ENCODE peak calls at places on chromosomes 2 and 18, in five cellular contexts. Y, K, H, C and O are unnamed samples.

GRCh38 chr2:189155795-189156194 is 23.8 kb downstream of the COL5A2 start:
- DNase-seq in Y (no peak), K (no peak), H (no peak), C (no peak), O (no peak)

GRCh38 chr2:31729442-31730092 is 148.8 kb upstream of the SRD5A2 start:
- DNase-seq in Y (peak), K (peak), H (peak), C (peak), O (peak)

GRCh38 chr2:152445791-152446201 is 110.8 kb downstream of the FMNL2 start:
- DNase-seq in Y (peak), K (peak), H (peak), C (peak), O (peak)

GRCh38 chr18:44826418-44827259 is 146.0 kb downstream of the SETBP1 start:
- DNase-seq in Y (peak), K (peak), H (peak), C (peak), O (peak)

GRCh38 chr2:235688511-235689426 is 194.9 kb downstream of the AGAP1 start:
- DNase-seq in Y (no peak), K (no peak), H (no peak), C (no peak), O (no peak)

GRCh38 chr2:49643149-49643548 is 488.8 kb upstream of the FSHR start:
- DNase-seq in Y (no peak), K (no peak), H (no peak), C (no peak), O (no peak)

GRCh38 chr18:43506935-43507334 is 229.6 kb upstream of the SYT4 start:
- DNase-seq in Y (no peak), K (no peak), H (no peak), C (no peak), O (no peak)

GRCh38 chr2:160630801-160631590 is 137.4 kb upstream of the RBMS1 start:
- DNase-seq in Y (no peak), K (no peak), H (peak), C (peak), O (no peak)

GRCh38 chr2:98088261-98088660 is 1.3 kb downstream of the VWA3B start:
- DNase-seq in Y (no peak), K (no peak), H (no peak), C (no peak), O (no peak)

GRCh38 chr2:33457588-33458247 is 18.7 kb upstream of the RASGRP3 start:
- DNase-seq in Y (no peak), K (peak), H (peak), C (peak), O (peak)

GRCh38 chr2:127664895-127665225 is 10.5 kb downstream of the LIMS2 start:
- DNase-seq in Y (no peak), K (no peak), H (no peak), C (no peak), O (no peak)
- H3K4me3 ChIP-seq in Y (no peak), K (no peak), H (no peak), C (no peak), O (no peak)

DNA sequence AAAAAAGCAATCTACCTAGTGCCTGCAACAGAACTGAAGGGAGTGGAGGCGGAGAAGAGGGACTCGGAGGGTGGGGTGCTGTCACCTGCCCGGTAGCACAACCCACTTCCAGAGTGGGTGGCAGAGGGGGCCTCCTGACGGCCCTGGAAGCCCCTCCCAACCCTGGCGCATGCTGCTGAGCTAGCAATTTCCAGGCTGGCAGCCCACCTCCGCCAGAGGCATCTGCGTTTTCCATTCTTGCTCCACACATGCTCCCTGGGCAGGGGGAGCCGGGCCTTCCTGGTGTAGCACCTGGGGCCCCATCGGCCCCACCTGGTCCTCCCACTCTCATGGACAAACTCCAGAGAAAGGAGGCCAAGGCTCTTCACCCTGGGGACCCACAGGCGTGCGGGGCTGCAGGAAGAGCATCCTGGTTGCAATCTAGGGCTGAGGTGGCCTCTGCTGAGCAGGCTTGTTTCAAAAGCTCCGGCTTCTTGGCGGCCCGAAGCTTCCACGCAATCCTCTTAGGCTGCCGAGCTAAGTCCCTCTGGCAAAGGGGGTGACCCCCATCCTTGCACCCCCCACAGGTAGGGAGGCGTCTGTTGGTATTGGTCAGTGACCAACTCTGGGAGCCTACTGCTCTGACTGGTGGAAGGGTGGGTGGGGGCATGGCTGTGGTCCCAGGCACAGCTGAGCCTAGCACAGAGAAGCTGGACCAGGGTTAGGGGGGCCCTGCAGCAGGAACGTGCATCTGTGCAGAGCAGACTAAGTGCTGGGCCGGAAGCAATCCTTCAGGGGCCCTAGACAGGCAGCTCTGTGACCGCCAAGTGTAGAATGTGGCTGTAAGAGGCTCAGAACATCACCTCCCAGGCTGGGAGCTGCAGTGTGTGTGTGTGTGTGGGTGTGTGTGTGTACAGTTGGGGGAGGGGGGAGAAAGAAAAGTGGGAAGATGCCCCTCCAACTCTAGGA is 2.6 kb downstream of the HS6ST1 start:
- DNase-seq in Y (no peak), K (peak), H (peak), C (peak), O (no peak)
- H3K4me3 ChIP-seq in Y (peak), K (peak), H (peak), C (no peak), O (peak)

DNA sequence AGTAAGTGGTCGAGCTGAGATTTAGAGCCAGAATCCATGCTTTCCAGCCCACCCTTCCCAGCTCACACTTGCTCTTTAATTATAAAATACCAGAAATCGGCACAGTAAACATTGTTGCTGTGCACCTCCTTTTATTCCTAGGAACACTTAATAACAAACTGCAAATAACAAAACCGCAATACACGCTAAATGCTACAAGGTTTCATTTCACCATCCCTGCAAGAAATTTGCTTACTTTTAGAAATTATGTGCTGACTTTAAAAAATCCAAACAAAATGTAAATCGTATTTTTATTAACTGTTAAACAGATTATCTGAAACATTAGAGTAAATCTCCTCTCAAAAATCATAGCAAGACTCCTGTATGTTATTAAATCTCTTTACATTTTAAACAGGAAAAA is 79.4 kb downstream of the TCF4 start:
- DNase-seq in Y (no peak), K (no peak), H (no peak), C (no peak), O (no peak)
- H3K4me3 ChIP-seq in Y (no peak), K (no peak), H (no peak), C (no peak), O (no peak)

GRCh38 chr2:158559252-158559651 is 102.5 kb downstream of the PKP4 start:
- DNase-seq in Y (no peak), K (no peak), H (no peak), C (no peak), O (no peak)
- H3K4me3 ChIP-seq in Y (no peak), K (no peak), H (no peak), C (no peak), O (no peak)

GRCh38 chr2:181459646-181460045 is 2.5 kb downstream of the ITGA4 start:
- DNase-seq in Y (no peak), K (peak), H (peak), C (peak), O (no peak)
- H3K4me3 ChIP-seq in Y (peak), K (peak), H (peak), C (no peak), O (peak)

GRCh38 chr18:49561377-49562193 is at the start of gene LIPG:
- DNase-seq in Y (peak), K (peak), H (peak), C (peak), O (peak)
- H3K4me3 ChIP-seq in Y (peak), K (peak), H (peak), C (peak), O (peak)

DNA sequence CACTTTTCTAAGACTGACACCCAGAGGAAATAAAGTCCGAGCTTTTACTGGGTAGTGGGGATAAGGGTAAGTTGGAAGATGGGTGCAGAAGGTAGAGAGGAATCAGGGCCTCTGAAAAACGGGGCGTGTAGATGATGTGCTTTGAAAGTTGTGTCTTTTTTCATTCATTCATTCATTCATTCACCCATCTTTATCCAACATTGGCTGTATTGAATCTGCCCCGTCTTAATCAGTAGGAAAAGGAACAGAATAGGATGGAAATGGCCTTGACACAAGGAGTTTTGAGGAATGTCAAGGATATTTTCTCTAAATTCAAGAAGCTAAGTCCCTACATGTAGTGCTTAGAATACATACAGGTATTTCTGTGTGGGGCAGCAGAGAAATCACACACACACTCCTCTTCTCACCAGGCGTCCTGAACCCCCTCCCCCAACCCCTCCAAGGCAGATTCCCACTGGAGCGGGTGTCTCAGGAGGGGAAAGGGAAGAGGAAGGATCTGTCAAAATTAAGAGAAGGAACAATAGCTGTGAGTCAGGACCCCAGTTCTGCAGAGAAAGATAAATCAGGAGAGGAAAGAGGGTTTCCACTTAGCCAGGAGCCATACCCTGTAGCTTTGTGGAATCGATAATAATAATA is 13.9 kb downstream of the DYSF start:
- DNase-seq in Y (no peak), K (no peak), H (no peak), C (no peak), O (no peak)
- H3K4me3 ChIP-seq in Y (peak), K (peak), H (peak), C (peak), O (peak)

DNA sequence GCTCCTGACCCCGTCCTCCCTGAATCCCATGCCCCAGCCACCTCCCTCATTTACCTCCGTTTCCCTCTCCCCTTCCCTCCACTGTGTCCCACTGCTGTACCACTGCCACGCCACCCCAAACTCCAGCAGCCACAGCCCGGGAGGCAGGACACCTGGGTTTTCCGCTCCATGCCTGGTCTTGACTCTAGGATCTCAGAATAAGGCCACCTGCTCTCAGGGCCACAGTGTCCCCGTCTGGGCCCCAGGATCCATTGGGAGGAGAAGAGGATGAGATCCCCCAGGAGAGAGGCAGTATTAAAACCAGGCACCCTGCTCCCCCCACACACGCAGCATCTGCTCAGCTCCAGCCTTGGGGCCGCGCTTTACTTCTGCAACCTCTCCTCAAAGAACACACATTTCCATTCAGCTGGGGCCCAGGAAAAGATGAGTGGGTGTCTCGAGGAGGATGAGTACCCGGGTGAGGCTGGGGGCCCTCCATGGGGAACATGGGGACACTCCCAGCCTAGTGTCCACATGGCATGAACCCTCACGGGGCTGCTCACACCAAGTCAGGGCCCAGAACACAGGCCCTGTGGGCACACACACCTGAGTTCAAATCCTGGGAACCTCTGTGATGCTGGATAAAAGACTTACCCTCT is 32.8 kb upstream of the TNS1 start:
- DNase-seq in Y (no peak), K (no peak), H (no peak), C (no peak), O (no peak)
- H3K4me3 ChIP-seq in Y (no peak), K (no peak), H (no peak), C (no peak), O (no peak)